ENCODE peak calls at places on chromosomes 13 and 19, in four cellular contexts. One of them, this sample, is unnamed.

GRCh38 chr19:8084152-8084551 is 31.6 kb downstream of the CCL25 start:
- DNase-seq in GM12891: no peak
- DNase-seq in lower leg skin: no peak
- DNase-seq in upper lobe of left lung: no peak
- DNase-seq in this sample: no peak

GRCh38 chr13:24161010-24161775 is 673 bp downstream of the SPATA13 start:
- DNase-seq in GM12891: peak
- DNase-seq in upper lobe of left lung: no peak
- DNase-seq in lower leg skin: no peak
- DNase-seq in this sample: no peak

GRCh38 chr13:108266316-108266936 is 3.1 kb upstream of the TNFSF13B start:
- DNase-seq in upper lobe of left lung: peak
- DNase-seq in GM12891: no peak
- DNase-seq in lower leg skin: no peak
- DNase-seq in this sample: no peak

GRCh38 chr13:84127597-84128128 is 245.4 kb upstream of the SLITRK1 start:
- DNase-seq in GM12891: no peak
- DNase-seq in upper lobe of left lung: no peak
- DNase-seq in lower leg skin: no peak
- DNase-seq in this sample: no peak

GRCh38 chr13:110232756-110233155 is 74.2 kb downstream of the COL4A1 start:
- DNase-seq in GM12891: no peak
- DNase-seq in upper lobe of left lung: no peak
- DNase-seq in lower leg skin: no peak
- DNase-seq in this sample: no peak

GRCh38 chr13:50731400-50731799 is 112.1 kb downstream of the DLEU7 start:
- DNase-seq in lower leg skin: no peak
- DNase-seq in upper lobe of left lung: no peak
- DNase-seq in GM12891: no peak
- DNase-seq in this sample: no peak

GRCh38 chr19:17721821-17722220 is 2.5 kb downstream of the MAP1S start:
- DNase-seq in lower leg skin: peak
- DNase-seq in upper lobe of left lung: peak
- DNase-seq in GM12891: no peak
- DNase-seq in this sample: no peak

GRCh38 chr13:25186187-25186586 is 14.1 kb upstream of the AMER2 start:
- DNase-seq in lower leg skin: no peak
- DNase-seq in upper lobe of left lung: no peak
- DNase-seq in GM12891: no peak
- DNase-seq in this sample: no peak

GRCh38 chr19:13819242-13819641 is 24.0 kb downstream of the ZSWIM4 start:
- DNase-seq in GM12891: no peak
- DNase-seq in lower leg skin: no peak
- DNase-seq in upper lobe of left lung: no peak
- DNase-seq in this sample: no peak

GRCh38 chr19:8490873-8491272 is 11.6 kb downstream of the PRAM1 start:
- DNase-seq in GM12891: no peak
- DNase-seq in upper lobe of left lung: no peak
- DNase-seq in lower leg skin: no peak
- DNase-seq in this sample: no peak

GRCh38 chr19:32914879-32915278 is 45.3 kb upstream of the SLC7A9 start:
- DNase-seq in upper lobe of left lung: no peak
- DNase-seq in lower leg skin: no peak
- DNase-seq in GM12891: no peak
- DNase-seq in this sample: no peak

GRCh38 chr13:64782459-64782858 is 2447.7 kb downstream of the PCDH9 start:
- DNase-seq in upper lobe of left lung: no peak
- DNase-seq in lower leg skin: no peak
- DNase-seq in GM12891: no peak
- DNase-seq in this sample: no peak

GRCh38 chr13:111339366-111340143 is 19.1 kb downstream of the TEX29 start:
- DNase-seq in lower leg skin: no peak
- DNase-seq in GM12891: no peak
- DNase-seq in upper lobe of left lung: no peak
- DNase-seq in this sample: no peak

GRCh38 chr13:24982333-24982999 is 113.5 kb upstream of the PABPC3 start:
- DNase-seq in GM12891: no peak
- DNase-seq in lower leg skin: no peak
- DNase-seq in upper lobe of left lung: no peak
- DNase-seq in this sample: no peak

DNA sequence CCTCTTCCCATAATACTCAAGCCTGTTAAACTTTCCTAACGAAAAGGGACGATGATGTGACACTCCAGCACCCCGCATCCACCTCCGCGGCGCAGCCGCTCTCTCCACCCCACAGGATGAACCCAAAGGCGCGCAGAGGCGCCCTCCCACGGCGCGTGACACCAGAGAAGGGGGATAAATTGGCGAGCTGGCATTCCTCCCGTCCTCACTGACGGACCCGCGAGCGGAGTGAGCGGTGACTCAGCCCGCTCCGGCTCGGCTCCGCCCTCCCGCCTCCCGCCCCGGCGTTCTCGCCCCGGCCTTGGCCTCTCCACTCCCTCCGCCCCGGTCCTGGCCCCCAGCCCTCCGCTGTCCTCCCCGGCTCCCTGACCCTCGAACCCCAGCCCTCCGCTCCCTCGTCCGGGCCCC is 590 bp downstream of the TUBGCP3 start:
- DNase-seq in GM12891: peak
- DNase-seq in lower leg skin: peak
- DNase-seq in upper lobe of left lung: peak
- DNase-seq in this sample: peak
- TF ChIP-seq POLR2A in GM12891: no peak
- TF ChIP-seq POLR2A in lower leg skin: no peak
- TF ChIP-seq POLR2A in upper lobe of left lung: peak
- TF ChIP-seq POLR2A in this sample: no peak

DNA sequence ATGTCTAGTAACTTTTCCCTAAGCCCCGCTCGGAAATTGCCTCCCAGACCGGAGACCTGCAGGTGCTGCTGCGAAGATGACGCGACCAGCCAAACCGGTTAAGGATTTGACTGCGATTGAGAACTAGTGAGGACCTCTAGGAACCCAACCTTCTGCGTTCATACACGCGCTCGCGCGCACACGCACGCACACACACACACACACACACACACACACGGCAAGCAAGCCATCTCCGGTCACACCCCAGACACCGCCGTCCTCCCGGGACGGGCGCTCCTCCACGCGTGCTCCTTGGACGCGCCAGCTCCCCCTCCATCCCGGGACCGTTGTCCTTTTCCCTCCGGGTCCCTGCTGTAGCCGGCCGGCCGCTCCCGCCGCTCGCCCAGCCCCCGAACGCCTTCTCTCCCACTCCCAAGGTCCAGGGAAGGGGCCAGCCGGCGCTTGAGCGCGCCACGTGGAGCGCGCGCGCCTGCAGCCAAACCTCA is 1.2 kb downstream of the TBC1D4 start:
- DNase-seq in lower leg skin: peak
- DNase-seq in upper lobe of left lung: peak
- DNase-seq in GM12891: peak
- DNase-seq in this sample: no peak
- TF ChIP-seq POLR2A in lower leg skin: no peak
- TF ChIP-seq POLR2A in upper lobe of left lung: no peak
- TF ChIP-seq POLR2A in GM12891: peak
- TF ChIP-seq POLR2A in this sample: no peak

GRCh38 chr19:47600246-47601179 is 8.4 kb upstream of the BICRA start:
- DNase-seq in lower leg skin: peak
- DNase-seq in GM12891: peak
- DNase-seq in upper lobe of left lung: peak
- DNase-seq in this sample: peak
- TF ChIP-seq POLR2A in lower leg skin: no peak
- TF ChIP-seq POLR2A in GM12891: peak
- TF ChIP-seq POLR2A in upper lobe of left lung: peak
- TF ChIP-seq POLR2A in this sample: peak

GRCh38 chr19:2436926-2437325 is 9.5 kb upstream of the TIMM13 start:
- DNase-seq in lower leg skin: no peak
- DNase-seq in GM12891: no peak
- DNase-seq in upper lobe of left lung: no peak
- DNase-seq in this sample: no peak
- TF ChIP-seq POLR2A in lower leg skin: no peak
- TF ChIP-seq POLR2A in GM12891: no peak
- TF ChIP-seq POLR2A in upper lobe of left lung: no peak
- TF ChIP-seq POLR2A in this sample: no peak

GRCh38 chr13:114315074-114315785 is 927 bp downstream of the CHAMP1 start:
- DNase-seq in lower leg skin: no peak
- DNase-seq in upper lobe of left lung: no peak
- DNase-seq in GM12891: no peak
- DNase-seq in this sample: no peak

GRCh38 chr13:114311387-114311786 is 2.9 kb upstream of the CHAMP1 start:
- DNase-seq in upper lobe of left lung: no peak
- DNase-seq in lower leg skin: no peak
- DNase-seq in GM12891: no peak
- DNase-seq in this sample: no peak

GRCh38 chr13:114311908-114312307 is 2.4 kb upstream of the CHAMP1 start:
- DNase-seq in upper lobe of left lung: no peak
- DNase-seq in GM12891: no peak
- DNase-seq in lower leg skin: no peak
- DNase-seq in this sample: no peak

GRCh38 chr13:114314074-114314912 is at the start of gene CHAMP1:
- DNase-seq in lower leg skin: peak
- DNase-seq in upper lobe of left lung: peak
- DNase-seq in GM12891: peak
- DNase-seq in this sample: peak

GRCh38 chr13:114313061-114313860 is 1.0 kb upstream of the CHAMP1 start:
- DNase-seq in upper lobe of left lung: no peak
- DNase-seq in lower leg skin: no peak
- DNase-seq in GM12891: no peak
- DNase-seq in this sample: no peak
- TF ChIP-seq POLR2A in upper lobe of left lung: no peak
- TF ChIP-seq POLR2A in lower leg skin: no peak
- TF ChIP-seq POLR2A in GM12891: peak
- TF ChIP-seq POLR2A in this sample: no peak

DNA sequence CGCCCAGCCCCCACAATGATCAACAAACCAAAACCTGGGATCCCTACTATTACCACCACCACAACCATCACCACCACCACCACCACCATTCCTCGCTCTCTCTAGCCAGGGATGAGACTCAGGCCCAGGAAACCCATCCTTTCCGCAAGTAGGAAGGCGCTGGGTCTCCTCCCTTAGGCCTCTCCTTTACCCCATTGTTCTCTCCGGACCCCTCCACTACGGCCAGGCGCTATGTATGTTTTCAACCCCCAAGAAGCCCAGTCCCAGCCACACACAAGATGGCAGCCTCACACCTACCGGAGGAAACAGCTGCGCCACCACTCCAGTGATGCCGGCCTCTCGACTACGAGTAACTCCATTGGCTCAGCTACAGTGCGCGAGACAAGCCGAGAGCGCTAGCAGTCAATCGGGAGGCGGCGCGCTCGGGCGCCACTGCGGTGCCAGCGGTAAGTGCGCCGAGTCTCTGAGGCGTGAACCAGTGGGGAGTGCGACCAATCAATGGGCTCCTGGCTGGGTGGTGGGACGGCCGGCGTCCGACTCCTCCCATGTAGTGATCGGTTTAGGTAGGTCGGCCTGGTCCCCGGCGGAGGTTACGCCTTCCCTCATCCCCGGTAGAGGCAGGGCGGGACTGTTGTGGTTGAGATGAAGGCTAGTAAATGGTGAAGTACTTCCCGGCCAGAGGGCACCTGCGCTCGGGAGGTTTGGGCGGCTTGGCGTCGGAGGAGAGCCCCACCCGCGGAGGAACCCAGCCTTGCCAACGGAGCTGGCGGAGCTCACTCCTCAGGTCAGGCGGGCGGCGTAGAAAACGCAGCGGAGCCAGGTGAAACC is at the start of the genes CAB39L and SETDB2:
- DNase-seq in lower leg skin: peak
- DNase-seq in GM12891: peak
- DNase-seq in upper lobe of left lung: peak
- DNase-seq in this sample: peak
- TF ChIP-seq POLR2A in lower leg skin: no peak
- TF ChIP-seq POLR2A in GM12891: peak
- TF ChIP-seq POLR2A in upper lobe of left lung: peak
- TF ChIP-seq POLR2A in this sample: peak